ENCODE peak calls at places on chromosomes 12 and 14, in nine cellular contexts. S is esophagus squamous epithelium; X is psoas muscle; D is CD8-positive, alpha-beta memory T cell; H is PC-3; Z is cardiac muscle cell; L is left ventricle myocardium inferior; W is HepG2; O is aorta. P is an unnamed sample. For H3K36me3, the result is how much of the 10 kb centered on the place peaks cover.

GRCh38 chr12:10672231-10672868 is 1.5 kb downstream of the STYK1 start:
- DNase-seq in S (no peak), X (no peak), D (peak), H (peak), Z (no peak), L (no peak), W (no peak), O (no peak), P (no peak)

GRCh38 chr14:74829238-74829637 is 46.7 kb downstream of the PROX2 start:
- DNase-seq in S (no peak), X (no peak), D (no peak), H (no peak), Z (no peak), L (no peak), W (no peak), O (no peak), P (peak)

GRCh38 chr14:102999227-102999895 is 58.0 kb downstream of the CDC42BPB start:
- DNase-seq in S (no peak), X (no peak), D (no peak), H (no peak), Z (no peak), L (no peak), W (no peak), O (peak), P (peak)

GRCh38 chr14:71060274-71060673 is 153.0 kb downstream of the PCNX1 start:
- DNase-seq in S (no peak), X (no peak), D (no peak), H (no peak), Z (no peak), L (no peak), W (no peak), O (no peak), P (peak)

GRCh38 chr12:52005903-52006703 is 643 bp upstream of the TAMALIN start:
- DNase-seq in S (no peak), X (peak), D (no peak), H (no peak), Z (peak), L (no peak), W (no peak), O (peak), P (no peak)

GRCh38 chr12:57242329-57242690 is 8.7 kb downstream of the STAC3 start:
- DNase-seq in S (no peak), X (peak), D (no peak), H (no peak), Z (no peak), L (peak), W (no peak), O (no peak), P (peak)

GRCh38 chr12:63151898-63152700 is 1.1 kb upstream of the AVPR1A start:
- DNase-seq in S (no peak), X (no peak), D (no peak), H (peak), Z (peak), L (peak), W (peak), O (peak), P (peak)

GRCh38 chr12:108838194-108839010 is 19.0 kb downstream of the SSH1 start:
- DNase-seq in S (no peak), X (peak), D (peak), H (peak), Z (peak), L (peak), W (peak), O (peak), P (peak)

GRCh38 chr14:68687746-68688145 is 105.1 kb downstream of the ZFP36L1 start:
- DNase-seq in S (no peak), X (no peak), D (no peak), H (peak), Z (no peak), L (no peak), W (no peak), O (no peak), P (peak)

GRCh38 chr12:29073631-29074239 is 75.3 kb upstream of the FAR2 start:
- DNase-seq in S (no peak), X (no peak), D (no peak), H (peak), Z (peak), L (no peak), W (peak), O (no peak), P (peak)

GRCh38 chr12:26233620-26234019 is 38.2 kb downstream of the SSPN start:
- DNase-seq in S (no peak), X (no peak), D (no peak), H (no peak), Z (no peak), L (no peak), W (no peak), O (no peak), P (peak)

GRCh38 chr12:23631991-23632390 is 317.5 kb downstream of the SOX5 start:
- DNase-seq in S (no peak), X (no peak), D (no peak), H (no peak), Z (no peak), L (no peak), W (no peak), O (no peak), P (no peak)

GRCh38 chr12:68439368-68440045 is 107.3 kb upstream of the MDM1 start:
- DNase-seq in S (no peak), X (no peak), D (no peak), H (no peak), Z (no peak), L (no peak), W (no peak), O (no peak), P (peak)

GRCh38 chr12:12024958-12025682 is 45.6 kb upstream of the BCL2L14 start:
- DNase-seq in S (no peak), X (no peak), D (no peak), H (no peak), Z (no peak), L (no peak), W (no peak), O (no peak), P (no peak)

GRCh38 chr12:66623455-66623854 is 55.4 kb downstream of the GRIP1 start:
- DNase-seq in S (no peak), X (no peak), D (no peak), H (peak), Z (no peak), L (no peak), W (no peak), O (no peak), P (peak)

GRCh38 chr12:54214553-54215374 is 26.0 kb upstream of the SMUG1 start:
- DNase-seq in S (no peak), X (peak), D (peak), H (peak), Z (peak), L (peak), W (peak), O (peak), P (peak)

GRCh38 chr12:100593490-100593889 is 20.0 kb downstream of the GAS2L3 start:
- DNase-seq in S (no peak), X (no peak), D (no peak), H (no peak), Z (no peak), L (no peak), W (peak), O (no peak), P (peak)

GRCh38 chr12:66188584-66189475 is at the start of gene IRAK3:
- DNase-seq in S (peak), X (peak), D (peak), H (no peak), Z (peak), L (peak), W (no peak), O (peak), P (peak)

GRCh38 chr12:27272375-27273028 is 28.4 kb downstream of the STK38L start:
- DNase-seq in S (no peak), X (no peak), D (no peak), H (no peak), Z (peak), L (no peak), W (peak), O (no peak), P (no peak)

GRCh38 chr12:76266797-76267196 is 81.4 kb downstream of the BBS10 start:
- DNase-seq in S (no peak), X (peak), D (no peak), H (peak), Z (no peak), L (peak), W (no peak), O (no peak), P (peak)

GRCh38 chr14:23551266-23552028 is at the start of gene ZFHX2:
- DNase-seq in S (no peak), X (peak), D (peak), H (peak), Z (peak), L (peak), W (peak), O (peak), P (peak)

GRCh38 chr12:50751921-50752721 is 11.8 kb upstream of the ATF1 start:
- DNase-seq in S (no peak), X (no peak), D (no peak), H (no peak), Z (peak), L (no peak), W (no peak), O (no peak), P (peak)

GRCh38 chr14:64504897-64505771 is 564 bp downstream of the ZBTB1 start:
- DNase-seq in S (peak), X (peak), D (peak), H (peak), Z (peak), L (peak), W (peak), O (peak), P (peak)

GRCh38 chr14:43204816-43205215 is 1302.3 kb downstream of the FSCB start:
- DNase-seq in S (no peak), X (no peak), D (no peak), H (no peak), Z (no peak), L (no peak), W (no peak), O (no peak), P (no peak)

GRCh38 chr14:79091381-79091963 is 921.3 kb downstream of the NRXN3 start:
- DNase-seq in S (no peak), X (no peak), D (no peak), H (no peak), Z (no peak), L (no peak), W (no peak), O (no peak), P (no peak)

GRCh38 chr14:22386924-22387775 is 201.9 kb downstream of the DAD1 start:
- DNase-seq in S (no peak), X (peak), D (no peak), H (peak), Z (peak), L (peak), W (peak), O (peak), P (peak)

GRCh38 chr14:54450535-54450934 is 9.4 kb upstream of the CNIH1 start:
- DNase-seq in S (no peak), X (no peak), D (no peak), H (no peak), Z (no peak), L (no peak), W (no peak), O (no peak), P (peak)

GRCh38 chr14:89405712-89406111 is 11.3 kb downstream of the FOXN3 start:
- DNase-seq in S (no peak), X (no peak), D (no peak), H (no peak), Z (no peak), L (no peak), W (no peak), O (no peak), P (no peak)

GRCh38 chr14:28141662-28142061 is 624.9 kb upstream of the FOXG1 start:
- DNase-seq in S (no peak), X (no peak), D (no peak), H (no peak), Z (no peak), L (no peak), W (no peak), O (no peak), P (no peak)

GRCh38 chr12:92827836-92828431 is 101.2 kb downstream of the EEA1 start:
- DNase-seq in S (no peak), X (no peak), D (no peak), H (peak), Z (peak), L (no peak), W (peak), O (no peak), P (peak)

DNA sequence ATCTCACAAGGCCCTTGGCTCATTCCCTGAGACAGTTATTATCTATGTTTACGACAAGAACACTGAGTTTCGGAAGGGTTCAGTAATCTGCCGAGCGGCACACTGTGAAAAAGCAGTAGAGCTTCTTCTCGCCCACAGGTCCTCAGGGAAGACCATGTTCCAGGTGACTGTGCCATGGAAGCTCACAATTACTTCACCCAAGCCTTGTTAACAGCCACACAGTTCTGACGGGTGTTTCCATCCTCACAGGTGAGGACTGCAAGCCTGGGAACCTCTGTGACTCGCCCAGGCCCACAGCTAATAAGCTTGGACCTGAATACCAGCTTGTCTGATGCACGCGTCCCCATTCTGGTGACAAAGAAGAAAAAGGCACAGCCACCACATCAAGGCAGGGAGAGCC is 15.4 kb downstream of the SETD3 start:
- DNase-seq in S (no peak), X (no peak), D (no peak), H (no peak), Z (no peak), L (no peak), W (no peak), O (no peak), P (no peak)
- H3K36me3 ChIP-seq in S (half or more), X (half or more), D (under half), H (under half), Z (under half), L (under half), W (under half), O (under half), P (under half)

DNA sequence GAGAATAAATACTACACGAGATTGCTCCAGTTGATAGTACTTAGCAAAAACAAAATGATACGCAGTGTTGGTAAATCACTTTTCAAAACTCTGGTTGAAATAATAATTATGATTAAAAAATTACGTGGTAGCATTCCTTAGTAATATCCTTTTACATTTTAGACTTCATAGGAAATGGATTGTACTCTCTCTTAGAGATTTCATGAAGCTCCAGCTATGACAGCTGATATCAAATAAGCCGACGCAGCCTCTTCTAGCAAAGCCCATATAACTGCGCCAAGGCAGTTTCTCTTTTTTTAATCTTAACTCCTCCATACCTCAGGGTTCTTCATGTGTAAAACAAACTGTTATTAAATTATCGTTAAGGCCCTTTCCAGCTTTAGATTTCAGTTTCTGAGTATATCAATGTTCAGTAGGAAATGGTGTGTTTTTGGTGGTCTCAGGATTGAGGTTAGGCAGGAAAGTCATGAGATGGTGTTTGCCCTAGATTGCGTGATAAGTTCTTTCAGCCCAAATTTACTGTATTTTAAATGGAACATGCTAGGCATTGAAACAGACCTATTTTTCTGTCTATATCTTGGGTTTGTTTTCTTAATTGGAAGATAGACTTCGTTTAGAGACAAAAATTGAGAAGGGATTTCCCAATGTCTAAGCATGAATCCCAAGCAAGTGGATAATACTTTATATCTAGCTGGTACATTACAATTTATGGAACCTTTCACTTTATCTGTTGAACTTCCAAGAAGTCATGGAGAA is 893 bp upstream of the CFL2 start:
- DNase-seq in S (no peak), X (no peak), D (no peak), H (no peak), Z (no peak), L (no peak), W (no peak), O (no peak), P (peak)
- H3K4me3 ChIP-seq in S (peak), X (peak), D (peak), H (peak), Z (peak), L (peak), W (peak), O (peak), P (peak)

GRCh38 chr12:132020292-132020691 is 70.5 kb downstream of the EP400 start:
- DNase-seq in S (no peak), X (no peak), D (no peak), H (no peak), Z (no peak), L (no peak), W (no peak), O (no peak), P (no peak)

GRCh38 chr12:132021031-132021871 is 71.5 kb downstream of the EP400 start:
- DNase-seq in S (no peak), X (no peak), D (no peak), H (no peak), Z (no peak), L (no peak), W (no peak), O (peak), P (no peak)

GRCh38 chr12:132015686-132016430 is 66.1 kb downstream of the EP400 start:
- DNase-seq in S (no peak), X (no peak), D (no peak), H (no peak), Z (no peak), L (no peak), W (no peak), O (no peak), P (no peak)

GRCh38 chr12:132019891-132020290 is 70.1 kb downstream of the EP400 start:
- DNase-seq in S (no peak), X (no peak), D (no peak), H (no peak), Z (no peak), L (no peak), W (no peak), O (no peak), P (no peak)

DNA sequence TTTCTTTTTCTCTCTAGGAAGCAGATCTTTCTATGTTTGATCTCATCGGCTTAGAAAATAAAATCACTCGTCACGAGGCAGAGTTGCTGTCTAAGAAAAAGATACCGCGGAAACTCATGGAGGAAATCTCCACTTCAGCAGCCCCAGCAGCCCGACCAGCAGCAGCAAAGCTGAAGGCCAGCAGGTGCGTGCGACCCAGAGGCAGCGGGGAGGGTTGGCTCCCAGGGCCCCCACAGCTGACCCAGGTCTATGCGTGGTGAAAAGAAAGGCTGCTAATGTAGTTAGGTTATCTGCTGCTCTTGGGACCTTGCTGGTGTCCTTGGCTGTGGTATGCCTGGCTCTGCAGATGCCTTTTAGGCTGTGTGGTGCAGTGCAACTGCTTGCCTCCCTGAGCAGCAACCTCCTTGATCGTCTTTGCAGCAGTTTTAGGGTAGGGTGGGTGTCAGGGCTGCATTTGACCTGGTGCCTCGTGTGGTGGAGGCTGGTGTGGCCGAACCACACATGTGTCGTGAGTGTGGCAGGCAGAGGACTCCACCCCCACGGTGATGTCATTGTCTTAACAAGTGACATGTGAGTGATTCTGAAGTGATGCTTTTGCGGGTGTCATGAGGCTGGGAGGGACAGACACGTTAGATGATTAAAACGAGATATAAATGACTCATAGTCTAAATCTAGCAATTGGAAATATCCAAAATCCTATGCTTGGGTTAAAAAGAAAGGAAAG is 68.6 kb downstream of the EP400 start:
- DNase-seq in S (no peak), X (no peak), D (no peak), H (no peak), Z (no peak), L (no peak), W (no peak), O (peak), P (peak)
- H3K36me3 ChIP-seq in S (half or more), X (half or more), D (half or more), H (half or more), Z (half or more), L (half or more), W (half or more), O (under half), P (under half)

GRCh38 chr12:132633398-132633797 is 14.8 kb downstream of the P2RX2 start:
- DNase-seq in S (no peak), X (no peak), D (no peak), H (no peak), Z (no peak), L (no peak), W (no peak), O (no peak), P (no peak)
- H3K4me3 ChIP-seq in S (no peak), X (no peak), D (no peak), H (no peak), Z (no peak), L (no peak), W (no peak), O (no peak), P (no peak)

DNA sequence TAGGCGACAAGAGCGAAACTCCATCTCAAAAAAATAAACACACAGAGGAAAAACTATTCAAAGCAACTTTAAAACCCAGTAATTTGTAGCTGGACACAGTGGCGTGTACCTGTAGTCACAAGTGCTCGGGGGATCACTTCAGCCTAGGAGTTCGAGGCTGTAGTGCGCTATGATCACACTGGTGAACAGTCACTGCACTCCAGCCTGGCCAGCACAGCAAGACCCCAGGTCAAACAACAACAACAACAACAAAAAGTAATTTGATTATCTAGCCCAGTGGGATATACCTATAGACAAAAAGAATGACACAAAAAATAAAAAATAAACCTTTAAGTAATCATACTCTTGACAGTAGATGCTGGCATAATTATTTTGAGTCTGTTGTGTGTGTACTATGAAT is 29.3 kb downstream of the STX2 start:
- DNase-seq in S (no peak), X (no peak), D (no peak), H (no peak), Z (no peak), L (no peak), W (no peak), O (no peak), P (no peak)
- H3K36me3 ChIP-seq in S (under half), X (half or more), D (under half), H (under half), Z (under half), L (half or more), W (under half), O (under half), P (under half)

GRCh38 chr14:36238666-36239363 is 62.3 kb upstream of the PTCSC3 start:
- DNase-seq in S (no peak), X (no peak), D (no peak), H (peak), Z (no peak), L (no peak), W (no peak), O (peak), P (peak)

GRCh38 chr14:36241183-36241582 is 64.7 kb upstream of the PTCSC3 start:
- DNase-seq in S (no peak), X (no peak), D (no peak), H (peak), Z (no peak), L (no peak), W (no peak), O (no peak), P (no peak)

GRCh38 chr14:36245223-36245622 is 68.7 kb upstream of the PTCSC3 start:
- DNase-seq in S (no peak), X (no peak), D (no peak), H (no peak), Z (no peak), L (no peak), W (no peak), O (no peak), P (no peak)

GRCh38 chr14:36243183-36243582 is 66.7 kb upstream of the PTCSC3 start:
- DNase-seq in S (no peak), X (no peak), D (no peak), H (no peak), Z (no peak), L (no peak), W (no peak), O (no peak), P (no peak)
- H3K4me3 ChIP-seq in S (no peak), X (no peak), D (no peak), H (no peak), Z (no peak), L (no peak), W (no peak), O (no peak), P (no peak)

P was measured in GM23248.